ENCODE peak calls at places on chromosomes 6 and 20, in eight cellular contexts. One of them, this sample, is unnamed.

GRCh38 chr20:25490656-25491445 is 83.4 kb downstream of the GINS1 start:
- DNase-seq in testis: no peak
- DNase-seq in foreskin keratinocyte: no peak
- DNase-seq in upper lobe of right lung: no peak
- DNase-seq in thoracic aorta: no peak
- DNase-seq in CD8-positive, alpha-beta T cell: no peak
- DNase-seq in tibial nerve: no peak
- DNase-seq in endothelial cell of umbilical vein: no peak
- DNase-seq in this sample: no peak

GRCh38 chr6:81938014-81938761 is 185.7 kb upstream of the TENT5A start:
- DNase-seq in testis: no peak
- DNase-seq in foreskin keratinocyte: peak; percentile 98
- DNase-seq in upper lobe of right lung: no peak
- DNase-seq in thoracic aorta: no peak
- DNase-seq in CD8-positive, alpha-beta T cell: no peak
- DNase-seq in tibial nerve: no peak
- DNase-seq in endothelial cell of umbilical vein: peak; percentile 76
- DNase-seq in this sample: peak; percentile 83

GRCh38 chr20:58719971-58720371 is 27.4 kb downstream of the NPEPL1 start:
- DNase-seq in testis: no peak
- DNase-seq in foreskin keratinocyte: no peak
- DNase-seq in upper lobe of right lung: no peak
- DNase-seq in thoracic aorta: no peak
- DNase-seq in CD8-positive, alpha-beta T cell: no peak
- DNase-seq in tibial nerve: no peak
- DNase-seq in endothelial cell of umbilical vein: no peak
- DNase-seq in this sample: no peak

GRCh38 chr6:135586388-135586787 is 88.8 kb upstream of the AHI1 start:
- DNase-seq in testis: no peak
- DNase-seq in foreskin keratinocyte: no peak
- DNase-seq in upper lobe of right lung: no peak
- DNase-seq in thoracic aorta: no peak
- DNase-seq in CD8-positive, alpha-beta T cell: no peak
- DNase-seq in tibial nerve: no peak
- DNase-seq in endothelial cell of umbilical vein: no peak
- DNase-seq in this sample: no peak

GRCh38 chr6:137654365-137654981 is 160.3 kb upstream of the OLIG3 start:
- DNase-seq in testis: no peak
- DNase-seq in foreskin keratinocyte: no peak
- DNase-seq in upper lobe of right lung: no peak
- DNase-seq in thoracic aorta: no peak
- DNase-seq in CD8-positive, alpha-beta T cell: no peak
- DNase-seq in tibial nerve: no peak
- DNase-seq in endothelial cell of umbilical vein: no peak
- DNase-seq in this sample: no peak

GRCh38 chr6:136113736-136114173 is 136.4 kb downstream of the MTFR2 start:
- DNase-seq in testis: peak; percentile 60
- DNase-seq in foreskin keratinocyte: peak; percentile 18
- DNase-seq in upper lobe of right lung: no peak
- DNase-seq in thoracic aorta: no peak
- DNase-seq in CD8-positive, alpha-beta T cell: no peak
- DNase-seq in tibial nerve: peak; percentile 42
- DNase-seq in endothelial cell of umbilical vein: peak; percentile 89
- DNase-seq in this sample: peak; percentile 88

GRCh38 chr6:154447929-154448328 is 62.6 kb downstream of the CNKSR3 start:
- DNase-seq in testis: no peak
- DNase-seq in foreskin keratinocyte: no peak
- DNase-seq in upper lobe of right lung: no peak
- DNase-seq in thoracic aorta: no peak
- DNase-seq in CD8-positive, alpha-beta T cell: no peak
- DNase-seq in tibial nerve: no peak
- DNase-seq in endothelial cell of umbilical vein: peak; percentile 92
- DNase-seq in this sample: peak; percentile 59

GRCh38 chr20:39518649-39519048 is 556.5 kb downstream of the DHX35 start:
- DNase-seq in testis: no peak
- DNase-seq in foreskin keratinocyte: no peak
- DNase-seq in upper lobe of right lung: no peak
- DNase-seq in thoracic aorta: no peak
- DNase-seq in CD8-positive, alpha-beta T cell: no peak
- DNase-seq in tibial nerve: no peak
- DNase-seq in endothelial cell of umbilical vein: no peak
- DNase-seq in this sample: no peak

GRCh38 chr20:34927736-34928135 is 27.9 kb downstream of the GSS start:
- DNase-seq in testis: no peak
- DNase-seq in foreskin keratinocyte: peak; percentile 46
- DNase-seq in upper lobe of right lung: no peak
- DNase-seq in thoracic aorta: no peak
- DNase-seq in CD8-positive, alpha-beta T cell: no peak
- DNase-seq in tibial nerve: no peak
- DNase-seq in endothelial cell of umbilical vein: no peak
- DNase-seq in this sample: no peak

DNA sequence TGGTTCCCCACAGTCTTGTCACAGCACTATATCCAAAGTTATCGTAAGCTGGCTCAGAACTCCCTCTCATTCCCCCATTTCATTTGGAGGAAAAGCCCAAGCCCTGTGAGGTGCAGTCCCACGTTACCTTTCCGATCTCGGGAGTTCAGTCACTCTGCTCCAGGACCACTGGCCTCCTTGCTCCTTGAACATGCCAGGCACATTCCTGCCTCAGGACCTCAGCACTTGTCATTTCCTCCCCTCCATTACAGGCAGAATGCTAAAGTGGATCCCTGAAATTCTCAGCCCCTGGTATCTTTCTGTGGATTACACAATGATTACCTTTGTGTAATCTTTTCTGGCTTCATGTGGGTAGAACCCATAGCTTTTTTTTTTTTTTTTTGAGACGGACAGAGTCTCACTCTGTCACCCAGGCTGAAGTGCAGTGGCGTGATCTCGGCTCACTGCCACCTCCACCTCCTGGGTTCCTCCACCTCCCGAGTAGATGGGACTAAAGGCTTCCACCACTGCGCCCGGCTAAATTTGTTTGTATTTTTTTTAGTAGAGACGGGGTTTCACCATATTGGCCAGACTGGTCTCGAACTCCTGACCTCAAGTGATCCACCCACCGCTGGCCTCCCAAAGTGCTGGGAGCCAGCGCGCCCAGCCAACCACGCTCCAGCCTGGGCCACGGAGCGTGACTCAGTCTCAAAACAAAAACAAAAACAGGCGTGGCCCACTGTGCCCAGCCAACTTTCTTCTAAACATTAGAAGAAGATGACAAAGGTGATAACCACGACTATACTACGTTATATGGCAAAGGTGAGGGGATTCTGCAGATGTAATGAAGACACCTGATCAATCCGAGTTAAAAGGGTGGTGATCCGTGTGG is 4.0 kb upstream of the OXT start:
- DNase-seq in testis: no peak
- DNase-seq in foreskin keratinocyte: no peak
- DNase-seq in upper lobe of right lung: no peak
- DNase-seq in thoracic aorta: no peak
- DNase-seq in CD8-positive, alpha-beta T cell: no peak
- DNase-seq in tibial nerve: no peak
- DNase-seq in endothelial cell of umbilical vein: no peak
- DNase-seq in this sample: no peak
- H3K27ac ChIP-seq in testis: no peak overlapping the region
- H3K27ac ChIP-seq in foreskin keratinocyte: no peak overlapping the region
- H3K27ac ChIP-seq in upper lobe of right lung: no peak overlapping the region
- H3K27ac ChIP-seq in thoracic aorta: no peak overlapping the region
- H3K27ac ChIP-seq in CD8-positive, alpha-beta T cell: no peak overlapping the region
- H3K27ac ChIP-seq in tibial nerve: no peak overlapping the region
- H3K27ac ChIP-seq in endothelial cell of umbilical vein: no peak overlapping the region
- H3K27ac ChIP-seq in this sample: no peak overlapping the region

GRCh38 chr20:1816384-1817381 is 78.5 kb upstream of the SIRPA start:
- DNase-seq in testis: peak; percentile 4
- DNase-seq in foreskin keratinocyte: peak; percentile 86
- DNase-seq in upper lobe of right lung: no peak
- DNase-seq in thoracic aorta: no peak
- DNase-seq in CD8-positive, alpha-beta T cell: peak; percentile 1
- DNase-seq in tibial nerve: no peak
- DNase-seq in endothelial cell of umbilical vein: peak; percentile 84
- DNase-seq in this sample: no peak
- H3K4me1 ChIP-seq in testis: peaks cover 2% of the 10 kb centered on the region
- H3K4me1 ChIP-seq in foreskin keratinocyte: peaks cover 25% of the 10 kb centered on the region
- H3K4me1 ChIP-seq in upper lobe of right lung: peaks cover 31% of the 10 kb centered on the region
- H3K4me1 ChIP-seq in thoracic aorta: peaks cover 55% of the 10 kb centered on the region
- H3K4me1 ChIP-seq in CD8-positive, alpha-beta T cell: peaks cover 21% of the 10 kb centered on the region
- H3K4me1 ChIP-seq in tibial nerve: peaks cover 27% of the 10 kb centered on the region
- H3K4me1 ChIP-seq in endothelial cell of umbilical vein: peaks cover 43% of the 10 kb centered on the region
- H3K4me1 ChIP-seq in this sample: peaks cover 10% of the 10 kb centered on the region

GRCh38 chr6:156877126-156877863 is 100.1 kb downstream of the ARID1B start:
- DNase-seq in testis: peak; percentile 38
- DNase-seq in foreskin keratinocyte: no peak
- DNase-seq in upper lobe of right lung: no peak
- DNase-seq in thoracic aorta: no peak
- DNase-seq in CD8-positive, alpha-beta T cell: no peak
- DNase-seq in tibial nerve: peak; percentile 44
- DNase-seq in endothelial cell of umbilical vein: no peak
- DNase-seq in this sample: no peak

GRCh38 chr6:156875062-156875461 is 97.9 kb downstream of the ARID1B start:
- DNase-seq in testis: no peak
- DNase-seq in foreskin keratinocyte: no peak
- DNase-seq in upper lobe of right lung: no peak
- DNase-seq in thoracic aorta: no peak
- DNase-seq in CD8-positive, alpha-beta T cell: no peak
- DNase-seq in tibial nerve: no peak
- DNase-seq in endothelial cell of umbilical vein: no peak
- DNase-seq in this sample: no peak

GRCh38 chr6:156878688-156879087 is 101.5 kb downstream of the ARID1B start:
- DNase-seq in testis: no peak
- DNase-seq in foreskin keratinocyte: no peak
- DNase-seq in upper lobe of right lung: no peak
- DNase-seq in thoracic aorta: no peak
- DNase-seq in CD8-positive, alpha-beta T cell: no peak
- DNase-seq in tibial nerve: no peak
- DNase-seq in endothelial cell of umbilical vein: no peak
- DNase-seq in this sample: no peak

GRCh38 chr6:156873654-156874380 is 96.6 kb downstream of the ARID1B start:
- DNase-seq in testis: no peak
- DNase-seq in foreskin keratinocyte: no peak
- DNase-seq in upper lobe of right lung: no peak
- DNase-seq in thoracic aorta: no peak
- DNase-seq in CD8-positive, alpha-beta T cell: no peak
- DNase-seq in tibial nerve: no peak
- DNase-seq in endothelial cell of umbilical vein: no peak
- DNase-seq in this sample: no peak

DNA sequence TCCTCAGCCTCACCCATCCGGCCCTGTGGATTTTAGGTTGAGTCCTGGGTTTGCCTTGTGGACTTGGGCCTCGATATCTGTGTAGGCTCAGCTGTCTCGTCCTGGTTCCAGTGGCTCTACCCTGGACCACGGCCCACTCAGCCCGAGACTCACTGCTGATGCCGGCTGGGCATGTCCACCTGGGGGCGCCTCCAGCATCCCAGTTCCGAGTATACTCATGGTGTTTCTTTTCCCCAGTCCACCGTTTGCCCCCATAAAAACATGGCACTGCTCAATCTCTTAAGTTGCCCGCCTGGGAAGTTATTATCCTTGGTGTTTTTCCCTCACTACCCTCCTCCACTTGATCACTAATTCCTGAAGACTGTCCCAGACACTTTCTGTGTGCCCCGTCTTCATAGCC is 99.1 kb downstream of the ARID1B start:
- DNase-seq in testis: no peak
- DNase-seq in foreskin keratinocyte: no peak
- DNase-seq in upper lobe of right lung: no peak
- DNase-seq in thoracic aorta: no peak
- DNase-seq in CD8-positive, alpha-beta T cell: no peak
- DNase-seq in tibial nerve: no peak
- DNase-seq in endothelial cell of umbilical vein: no peak
- DNase-seq in this sample: peak; percentile 44
- TF ChIP-seq CTCF in testis: peak; percentile 21
- TF ChIP-seq CTCF in foreskin keratinocyte: peak; percentile 47
- TF ChIP-seq CTCF in upper lobe of right lung: peak; percentile 24
- TF ChIP-seq CTCF in thoracic aorta: no peak
- TF ChIP-seq CTCF in CD8-positive, alpha-beta T cell: no peak
- TF ChIP-seq CTCF in tibial nerve: no peak
- TF ChIP-seq CTCF in endothelial cell of umbilical vein: peak; percentile 34
- TF ChIP-seq CTCF in this sample: peak; percentile 64

GRCh38 chr20:36465109-36466080 is 75.9 kb upstream of the MYL9 start:
- DNase-seq in testis: no peak
- DNase-seq in foreskin keratinocyte: peak; percentile 44
- DNase-seq in upper lobe of right lung: no peak
- DNase-seq in thoracic aorta: no peak
- DNase-seq in CD8-positive, alpha-beta T cell: peak; percentile 35
- DNase-seq in tibial nerve: peak; percentile 49
- DNase-seq in endothelial cell of umbilical vein: peak; percentile 44
- DNase-seq in this sample: peak; percentile 96

GRCh38 chr20:36460648-36461599 is 80.4 kb upstream of the MYL9 start:
- DNase-seq in testis: peak; percentile 96
- DNase-seq in foreskin keratinocyte: peak; percentile 65
- DNase-seq in upper lobe of right lung: peak; percentile 97
- DNase-seq in thoracic aorta: peak; percentile 79
- DNase-seq in CD8-positive, alpha-beta T cell: peak; percentile 88
- DNase-seq in tibial nerve: peak; percentile 88
- DNase-seq in endothelial cell of umbilical vein: peak; percentile 85
- DNase-seq in this sample: peak; percentile 94

GRCh38 chr20:36463212-36464061 is 77.9 kb upstream of the MYL9 start:
- DNase-seq in testis: no peak
- DNase-seq in foreskin keratinocyte: no peak
- DNase-seq in upper lobe of right lung: no peak
- DNase-seq in thoracic aorta: no peak
- DNase-seq in CD8-positive, alpha-beta T cell: no peak
- DNase-seq in tibial nerve: no peak
- DNase-seq in endothelial cell of umbilical vein: peak; percentile 20
- DNase-seq in this sample: no peak

GRCh38 chr20:36462440-36463211 is 78.7 kb upstream of the MYL9 start:
- DNase-seq in testis: peak; percentile 54
- DNase-seq in foreskin keratinocyte: no peak
- DNase-seq in upper lobe of right lung: peak; percentile 78
- DNase-seq in thoracic aorta: no peak
- DNase-seq in CD8-positive, alpha-beta T cell: no peak
- DNase-seq in tibial nerve: peak; percentile 46
- DNase-seq in endothelial cell of umbilical vein: peak; percentile 70
- DNase-seq in this sample: no peak

DNA sequence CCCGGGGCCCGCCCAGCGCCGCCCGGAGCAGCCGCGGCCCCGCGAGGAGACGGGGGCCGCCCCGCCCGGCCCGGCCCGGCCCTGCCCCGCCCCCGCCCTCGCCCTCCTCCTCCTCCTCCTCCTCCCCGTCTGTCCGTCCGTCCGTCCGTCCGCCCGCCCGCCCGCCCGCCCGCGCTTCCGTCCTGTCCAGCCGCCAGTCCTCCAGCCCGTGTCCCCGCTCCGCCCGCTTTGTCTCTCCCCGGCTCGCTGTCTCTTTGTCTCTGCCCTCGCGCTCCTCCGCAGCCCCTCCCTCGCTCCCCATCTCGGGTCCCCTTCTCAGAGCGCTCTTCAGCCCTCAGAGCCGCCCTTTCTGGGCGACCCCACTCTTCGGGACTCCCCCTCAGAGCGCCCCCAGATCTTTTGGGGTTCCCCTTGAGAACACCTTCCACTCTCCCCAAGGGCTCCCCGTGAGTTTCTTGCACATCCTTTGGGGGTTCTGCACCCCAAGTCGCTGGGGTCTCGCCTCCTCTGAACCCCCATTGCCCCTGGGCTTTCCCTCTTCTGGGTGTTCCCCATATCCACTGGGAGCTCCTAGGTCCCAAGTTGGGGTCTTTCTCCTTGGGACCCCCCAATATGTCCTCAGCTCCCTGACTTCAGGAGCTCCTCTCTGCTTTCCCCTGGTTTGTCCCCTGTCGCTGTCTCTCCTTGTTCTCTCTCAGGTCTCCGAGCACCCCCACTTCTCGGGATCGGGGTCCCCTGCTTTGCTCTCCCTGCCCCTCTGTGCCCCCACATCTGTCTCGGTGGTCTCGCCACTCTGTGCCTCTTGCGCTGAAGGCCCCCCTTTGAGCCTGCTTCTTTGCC is 79.5 kb upstream of the MYL9 start:
- DNase-seq in testis: peak; percentile 57
- DNase-seq in foreskin keratinocyte: no peak
- DNase-seq in upper lobe of right lung: peak; percentile 82
- DNase-seq in thoracic aorta: no peak
- DNase-seq in CD8-positive, alpha-beta T cell: peak; percentile 15
- DNase-seq in tibial nerve: peak; percentile 43
- DNase-seq in endothelial cell of umbilical vein: peak; percentile 37
- DNase-seq in this sample: peak; percentile 62
- H3K27ac ChIP-seq in testis: peak overlapping the region; percentile 85
- H3K27ac ChIP-seq in foreskin keratinocyte: peak overlapping the region; percentile 67
- H3K27ac ChIP-seq in upper lobe of right lung: peak overlapping the region; percentile 91
- H3K27ac ChIP-seq in thoracic aorta: peak overlapping the region; percentile 100
- H3K27ac ChIP-seq in CD8-positive, alpha-beta T cell: peak overlapping the region; percentile 50
- H3K27ac ChIP-seq in tibial nerve: peak overlapping the region; percentile 98
- H3K27ac ChIP-seq in endothelial cell of umbilical vein: peak overlapping the region; percentile 79
- H3K27ac ChIP-seq in this sample: peak overlapping the region; percentile 70